ENCODE peak calls at places on chromosomes 6 and 20, in ten cellular contexts. U, Z, W, V, E, Y, F, K, P and C are unnamed samples.

GRCh38 chr6:82525775-82526515 is 162.3 kb downstream of the TPBG start:
- DNase-seq in V (no peak), P (no peak), K (peak), Y (no peak), E (no peak), Z (no peak), U (no peak), W (no peak), F (no peak), C (peak)

GRCh38 chr6:131828080-131828479 is 20.3 kb downstream of the ENPP1 start:
- DNase-seq in E (no peak), P (no peak), W (no peak), K (no peak), Z (no peak), Y (no peak), V (no peak), U (no peak), F (no peak), C (no peak)

GRCh38 chr6:34182751-34183531 is 37.1 kb upstream of the GRM4 start:
- DNase-seq in Y (peak), V (peak), Z (no peak), F (no peak), P (no peak), U (peak), E (peak), K (no peak), W (peak), C (no peak)

GRCh38 chr6:127606131-127606562 is 29.2 kb downstream of the C6orf58 start:
- DNase-seq in W (no peak), F (peak), U (no peak), P (no peak), V (no peak), E (no peak), K (no peak), Y (no peak), Z (no peak), C (peak)

GRCh38 chr6:128413291-128413690 is 107.1 kb downstream of the PTPRK start:
- DNase-seq in V (no peak), P (no peak), E (no peak), Z (no peak), U (no peak), W (no peak), F (no peak), Y (no peak), K (no peak), C (no peak)

GRCh38 chr6:71478834-71479541 is 190.4 kb downstream of the OGFRL1 start:
- DNase-seq in V (no peak), W (no peak), P (no peak), E (no peak), Z (no peak), U (no peak), K (no peak), F (peak), Y (no peak), C (no peak)

GRCh38 chr6:56222509-56222908 is 24.9 kb downstream of the COL21A1 start:
- DNase-seq in Z (no peak), F (peak), U (no peak), P (no peak), Y (no peak), W (no peak), V (no peak), E (no peak), K (no peak), C (no peak)

GRCh38 chr6:157029980-157030690 is 253.0 kb downstream of the ARID1B start:
- DNase-seq in E (no peak), K (no peak), V (no peak), Z (no peak), W (no peak), Y (no peak), P (no peak), F (no peak), U (no peak), C (no peak)

GRCh38 chr20:22579711-22580697 is 4.4 kb downstream of the FOXA2 start:
- DNase-seq in Y (no peak), P (no peak), V (no peak), U (no peak), K (no peak), F (no peak), E (no peak), Z (no peak), W (peak), C (no peak)

GRCh38 chr6:125486881-125487280 is 185.1 kb upstream of the HDDC2 start:
- DNase-seq in K (no peak), F (no peak), U (no peak), V (no peak), Y (no peak), E (no peak), W (no peak), P (no peak), Z (no peak), C (no peak)

GRCh38 chr20:58327211-58327610 is 17.7 kb downstream of the RAB22A start:
- DNase-seq in F (no peak), K (no peak), E (no peak), W (no peak), V (no peak), Y (no peak), P (no peak), Z (no peak), U (no peak), C (no peak)

GRCh38 chr6:4362306-4362705 is 226.9 kb upstream of the ECI2 start:
- DNase-seq in Y (no peak), U (no peak), Z (no peak), E (no peak), V (no peak), P (no peak), F (no peak), K (no peak), W (no peak), C (no peak)

GRCh38 chr6:167757291-167757690 is 69.4 kb upstream of the AFDN start:
- DNase-seq in F (no peak), Y (no peak), Z (no peak), E (no peak), V (no peak), W (no peak), U (no peak), P (no peak), K (no peak), C (no peak)

GRCh38 chr6:42729731-42730130 is 7.3 kb upstream of the PRPH2 start:
- DNase-seq in Z (no peak), E (no peak), P (no peak), Y (no peak), W (no peak), U (no peak), V (no peak), K (no peak), F (peak), C (no peak)

GRCh38 chr20:62202083-62202395 is 18.0 kb downstream of the HRH3 start:
- DNase-seq in F (no peak), E (no peak), Z (no peak), W (no peak), P (no peak), U (no peak), K (no peak), Y (no peak), V (no peak), C (no peak)

GRCh38 chr6:144283781-144284473 is 1.2 kb upstream of the UTRN start:
- DNase-seq in K (no peak), F (peak), V (no peak), Y (no peak), U (no peak), W (no peak), Z (no peak), P (no peak), E (no peak), C (no peak)

GRCh38 chr6:44228433-44228832 is 5.0 kb downstream of the SLC29A1 start:
- DNase-seq in E (no peak), K (no peak), P (no peak), Z (peak), U (no peak), Y (no peak), V (no peak), F (no peak), W (no peak), C (no peak)

GRCh38 chr6:156886409-156886808 is 109.2 kb downstream of the ARID1B start:
- DNase-seq in Y (no peak), Z (no peak), U (no peak), K (no peak), P (no peak), F (no peak), V (no peak), E (no peak), W (no peak), C (no peak)

GRCh38 chr6:110098511-110099116 is 80.9 kb downstream of the WASF1 start:
- DNase-seq in E (no peak), K (no peak), P (no peak), V (no peak), F (no peak), Y (no peak), W (no peak), Z (no peak), U (no peak), C (no peak)

GRCh38 chr6:108002365-108003221 is 44.6 kb upstream of the SEC63 start:
- DNase-seq in W (peak), Z (peak), U (no peak), E (no peak), F (no peak), Y (no peak), V (no peak), P (peak), K (no peak), C (no peak)